ENCODE peak calls at places on chromosomes 13 and 19, in four cellular contexts. W is thoracic aorta; V is activated naive CD4-positive, alpha-beta T cell treated with anti-CD3 and anti-CD28 coated beads, Interleukin-2, amount 10 ng/mL, durations not matched to agents 7 days and 5 days; M is epithelial cell of esophagus. C is an unnamed sample.

GRCh38 chr13:22336460-22336859 is 665.6 kb downstream of the FGF9 start:
- DNase-seq in V (no peak), M (no peak), W (no peak), C (no peak)

GRCh38 chr13:45396548-45397095 is 21.6 kb downstream of the SLC25A30 start:
- DNase-seq in M (no peak), V (peak; percentile 34), W (no peak), C (no peak)

GRCh38 chr19:756821-757688 is 6.1 kb downstream of the MISP start:
- DNase-seq in W (no peak), V (no peak), M (no peak), C (no peak)

GRCh38 chr19:11463391-11463790 is 17.5 kb downstream of the ELAVL3 start:
- DNase-seq in W (no peak), V (no peak), M (no peak), C (no peak)

GRCh38 chr19:41569481-41570150 is 6.3 kb upstream of the CEACAM21 start:
- DNase-seq in M (no peak), V (no peak), W (no peak), C (no peak)

GRCh38 chr19:40982594-40983101 is 8.4 kb upstream of the CYP2B6 start:
- DNase-seq in V (no peak), W (no peak), M (peak; percentile 26), C (no peak)

GRCh38 chr19:4536798-4537197 is 1.8 kb upstream of the PLIN5 start:
- DNase-seq in W (no peak), V (no peak), M (no peak), C (peak; percentile 83)

GRCh38 chr13:37226966-37227365 is 121.5 kb upstream of the CSNK1A1L start:
- DNase-seq in V (no peak), M (peak; percentile 89), W (no peak), C (no peak)

GRCh38 chr19:39908803-39909202 is 25.6 kb downstream of the FCGBP start:
- DNase-seq in V (no peak), W (no peak), M (no peak), C (no peak)

GRCh38 chr13:33108620-33109019 is 92.4 kb downstream of the KL start:
- DNase-seq in M (no peak), V (no peak), W (no peak), C (no peak)

GRCh38 chr19:55373318-55373992 is 3.2 kb upstream of the TMEM190 start:
- DNase-seq in W (no peak), M (no peak), V (no peak), C (no peak)

GRCh38 chr13:55244991-55245644 is 1895.6 kb upstream of the PRR20A start:
- DNase-seq in M (peak; percentile 9), V (no peak), W (no peak), C (no peak)

GRCh38 chr19:18795540-18795939 is 4.4 kb upstream of the COMP start:
- DNase-seq in V (no peak), M (peak; percentile 58), W (no peak), C (no peak)

GRCh38 chr19:30159636-30160035 is 212.5 kb upstream of the ZNF536 start:
- DNase-seq in M (no peak), W (no peak), V (no peak), C (no peak)

GRCh38 chr13:60111726-60112125 is 52.0 kb downstream of the DIAPH3 start:
- DNase-seq in V (no peak), M (no peak), W (no peak), C (no peak)

GRCh38 chr19:20472854-20473253 is 92.7 kb downstream of the ZNF737 start:
- DNase-seq in V (no peak), M (no peak), W (no peak), C (no peak)

GRCh38 chr19:8323781-8324185 is 2.5 kb downstream of the RPS28 start:
- DNase-seq in V (no peak), W (no peak), M (no peak), C (no peak)

GRCh38 chr13:106532111-106532929 is 3.1 kb downstream of the EFNB2 start:
- DNase-seq in V (no peak), M (peak; percentile 44), W (no peak), C (no peak)

GRCh38 chr19:31515931-31516330 is 166.7 kb upstream of the TSHZ3 start:
- DNase-seq in V (no peak), M (no peak), W (no peak), C (no peak)

GRCh38 chr13:99157046-99157445 is 43.6 kb upstream of the UBAC2 start:
- DNase-seq in V (no peak), W (no peak), M (no peak), C (no peak)